ENCODE peak calls at places on chromosome 6, in six cellular contexts. G, H, K, B, A and D are unnamed samples.

GRCh38 chr6:16391451-16391912 is 153.1 kb downstream of the GMPR start:
- DNase-seq in G (no peak), B (no peak), K (no peak), H (peak), A (no peak), D (no peak)

GRCh38 chr6:139311826-139312225 is 20.0 kb upstream of the TXLNB start:
- DNase-seq in H (no peak), G (no peak), B (no peak), K (no peak), A (no peak), D (no peak)

GRCh38 chr6:16765235-16765634 is 4.0 kb upstream of the ATXN1 start:
- DNase-seq in H (no peak), A (no peak), K (no peak), G (no peak), B (no peak), D (no peak)

GRCh38 chr6:121925024-121925423 is 474.4 kb upstream of the HSF2 start:
- DNase-seq in A (no peak), H (no peak), G (no peak), K (no peak), B (no peak), D (no peak)

GRCh38 chr6:136753624-136754023 is 38.7 kb downstream of the MAP3K5 start:
- DNase-seq in K (no peak), H (no peak), G (no peak), A (no peak), B (no peak), D (no peak)

GRCh38 chr6:163085861-163086562 is 328.5 kb upstream of the QKI start:
- DNase-seq in G (no peak), K (no peak), A (no peak), B (no peak), H (no peak), D (no peak)

GRCh38 chr6:153210083-153210482 is 79.0 kb upstream of the RGS17 start:
- DNase-seq in G (no peak), A (no peak), K (no peak), B (no peak), H (no peak), D (peak)

GRCh38 chr6:147841749-147842148 is 333.3 kb downstream of the SAMD5 start:
- DNase-seq in B (no peak), A (no peak), K (no peak), G (no peak), H (no peak), D (no peak)

GRCh38 chr6:134074151-134074712 is 21.8 kb upstream of the SLC2A12 start:
- DNase-seq in G (no peak), K (no peak), B (peak), H (peak), A (no peak), D (no peak)

GRCh38 chr6:98839788-98840361 is 5.5 kb downstream of the POU3F2 start:
- DNase-seq in K (peak), G (no peak), B (peak), A (no peak), H (no peak), D (peak)

DNA sequence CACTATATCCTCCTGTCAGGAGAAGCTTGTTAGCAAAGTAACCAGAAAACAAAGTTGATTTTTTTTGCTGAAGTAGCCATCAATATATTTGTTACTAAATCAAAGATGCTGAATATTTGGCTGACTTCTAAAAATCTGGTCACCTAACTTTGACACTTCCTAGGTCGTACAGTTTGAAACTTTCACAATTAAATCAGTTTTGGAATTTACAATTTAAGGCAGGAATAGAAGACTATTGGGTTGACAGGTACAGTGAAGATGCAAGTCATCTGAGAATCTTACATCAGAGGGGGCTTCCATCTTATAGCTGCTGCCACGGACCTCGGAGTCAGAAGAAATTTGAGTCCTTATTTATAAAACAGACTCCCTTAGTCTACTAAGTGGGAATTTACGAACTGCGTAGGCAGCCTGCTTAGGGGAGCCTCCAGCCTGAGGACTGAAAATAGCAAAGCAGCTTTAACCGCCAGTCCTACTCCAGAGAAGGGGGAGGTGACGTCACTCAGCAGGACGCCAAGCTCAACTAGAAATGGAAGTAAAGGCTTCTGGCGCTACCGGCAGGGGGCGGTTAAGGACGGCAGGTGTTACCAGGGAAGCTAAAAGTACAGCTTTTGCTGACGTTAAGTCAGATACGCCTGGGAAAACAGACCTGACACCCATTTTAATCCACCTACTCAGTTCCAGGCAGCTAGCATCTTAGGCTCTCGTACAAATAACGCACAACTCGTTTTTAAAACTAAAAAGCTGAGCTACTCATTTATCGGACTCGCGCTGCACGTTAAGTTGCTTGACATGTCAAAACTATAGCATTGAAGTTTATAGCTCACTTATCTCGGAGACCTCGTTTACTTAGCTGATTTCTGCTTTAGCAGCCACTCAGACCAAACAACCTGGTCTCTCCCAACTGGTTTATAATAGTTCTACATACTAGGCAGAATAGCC is 61.1 kb upstream of the HFE start:
- DNase-seq in G (peak), K (peak), A (peak), B (peak), H (peak), D (peak)
- TF ChIP-seq POLR2A in G (peak), K (no peak), A (no peak), B (no peak), H (no peak), D (no peak)

DNA sequence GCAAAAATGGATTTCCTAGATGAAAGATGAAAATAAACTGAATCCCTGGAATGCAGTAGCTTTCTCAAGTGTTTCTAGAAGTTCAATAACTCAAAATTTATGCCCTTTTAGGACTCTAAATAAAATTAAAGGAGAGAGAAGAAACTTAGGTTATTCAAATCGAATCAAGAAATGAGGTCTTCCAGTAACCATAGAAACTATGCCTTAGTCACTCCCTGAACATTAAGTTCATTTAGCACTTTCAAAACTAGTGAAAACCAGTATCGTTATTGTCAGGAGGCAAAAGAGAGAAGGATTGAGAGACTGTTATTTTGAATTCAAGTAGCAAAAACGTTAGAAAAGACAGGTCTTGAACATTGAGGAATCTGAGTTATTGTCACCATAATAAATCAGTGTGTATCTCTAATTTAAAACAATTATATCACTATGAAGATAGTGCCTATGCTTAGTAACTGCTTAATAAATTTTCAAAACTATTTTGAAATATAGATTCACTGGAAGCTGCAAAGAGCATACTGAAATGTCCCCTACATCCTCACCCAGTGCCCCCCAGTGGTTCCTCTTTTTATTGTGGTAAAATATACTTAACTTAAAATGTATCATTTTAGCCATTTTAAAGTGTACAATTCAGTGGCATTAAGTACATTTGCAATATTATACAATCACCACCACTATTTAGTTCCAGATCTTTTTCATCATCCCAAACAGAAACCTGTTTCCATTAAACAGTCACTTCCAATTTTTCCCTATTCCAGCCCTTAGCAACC is 4.6 kb downstream of the RPP21 start:
- DNase-seq in B (no peak), G (no peak), K (no peak), H (no peak), A (no peak), D (peak)
- TF ChIP-seq CTCF in B (no peak), G (no peak), K (peak), H (no peak), A (no peak), D (no peak)

GRCh38 chr6:38336922-38337321 is 302.8 kb downstream of the BTBD9 start:
- DNase-seq in B (no peak), G (no peak), H (no peak), K (no peak), A (no peak), D (no peak)

GRCh38 chr6:38339914-38340313 is 299.8 kb downstream of the BTBD9 start:
- DNase-seq in B (no peak), K (no peak), A (no peak), G (no peak), H (no peak), D (no peak)

GRCh38 chr6:38341501-38341900 is 298.2 kb downstream of the BTBD9 start:
- DNase-seq in A (no peak), K (no peak), G (no peak), B (no peak), H (no peak), D (no peak)

DNA sequence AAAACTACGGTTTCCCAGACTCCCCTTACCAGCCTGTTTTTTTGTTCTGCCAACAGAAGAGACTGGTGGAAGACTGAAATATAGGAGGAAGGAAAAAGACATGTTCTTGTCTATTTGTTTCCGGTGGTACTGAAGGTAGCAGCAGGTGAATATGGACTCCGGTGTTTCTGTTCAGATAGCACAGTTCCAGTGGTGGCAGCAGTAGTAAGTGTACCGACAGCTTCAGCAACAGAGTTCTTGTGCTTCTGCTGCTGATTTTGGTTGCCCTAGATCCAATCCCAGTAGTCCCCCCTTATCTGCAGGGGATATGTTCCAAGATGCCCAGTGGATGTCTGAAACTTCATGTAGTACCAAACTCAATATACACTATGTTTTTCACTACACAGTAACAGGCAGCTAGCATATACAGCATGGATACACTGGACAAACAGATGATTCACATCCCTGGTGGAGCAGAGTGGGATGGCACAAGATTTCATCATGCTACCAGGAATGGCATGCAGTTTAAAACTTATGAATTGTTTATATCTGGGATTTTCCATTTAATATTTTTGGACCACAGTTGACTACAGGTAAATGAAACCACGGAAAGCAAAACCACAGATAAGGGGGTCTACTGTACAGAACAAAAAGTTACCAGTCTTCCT is 301.8 kb downstream of the BTBD9 start:
- DNase-seq in K (no peak), B (peak), H (peak), G (peak), A (no peak), D (no peak)
- TF ChIP-seq MYC in K (no peak), B (no peak), H (no peak), G (no peak), A (no peak), D (no peak)

DNA sequence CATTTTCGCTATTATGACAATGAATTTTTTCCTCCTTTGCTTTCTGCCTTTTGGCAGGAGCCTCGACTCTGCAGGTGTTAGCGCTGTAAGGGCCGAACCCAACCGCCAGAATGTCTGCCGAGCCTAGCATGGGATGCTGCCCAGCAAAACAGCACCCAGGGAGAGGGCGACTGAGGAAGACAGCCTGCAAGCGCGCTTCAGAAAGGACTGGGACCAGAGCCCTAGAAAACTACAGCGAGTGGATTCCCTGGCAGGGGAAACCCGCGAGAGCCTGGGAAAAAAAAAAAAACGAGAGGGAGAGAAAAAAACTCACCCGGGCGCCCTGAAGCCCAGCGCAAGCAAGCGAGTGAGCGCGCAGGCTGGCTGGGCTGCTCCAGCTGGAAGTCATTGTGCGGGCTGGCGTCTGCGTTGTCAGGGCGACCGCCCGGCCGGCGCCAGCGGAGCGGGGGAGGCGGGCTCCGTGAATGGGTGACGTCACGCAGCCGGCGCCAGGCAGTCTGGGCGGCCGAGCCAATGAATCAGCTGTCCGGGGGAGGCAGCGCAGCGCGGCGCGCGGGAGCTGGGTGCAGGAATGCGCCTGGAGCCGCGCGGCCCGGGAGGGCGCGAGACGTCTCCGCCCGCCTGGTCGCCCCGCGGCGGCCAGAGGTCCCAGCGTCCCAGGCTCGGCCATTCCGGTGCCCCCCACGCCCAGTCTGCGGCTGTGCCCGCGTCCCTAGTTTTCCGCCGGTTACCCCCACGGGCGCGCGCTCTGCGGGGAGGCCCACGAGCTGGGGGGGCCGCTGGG is 32.6 kb upstream of the ID4 start:
- DNase-seq in H (peak), B (peak), A (no peak), K (peak), G (peak), D (peak)
- TF ChIP-seq POLR2A in H (no peak), B (peak), A (no peak), K (peak), G (peak), D (no peak)

GRCh38 chr6:52553158-52553557 is 23.7 kb downstream of the TRAM2 start:
- DNase-seq in G (no peak), K (no peak), A (no peak), H (no peak), B (no peak), D (no peak)
- TF ChIP-seq CTCF in G (no peak), K (no peak), A (no peak), H (no peak), B (no peak), D (no peak)

GRCh38 chr6:41488064-41488391 is 58.2 kb upstream of the FOXP4 start:
- DNase-seq in G (no peak), A (no peak), B (no peak), H (no peak), K (no peak), D (no peak)
- TF ChIP-seq MYC in G (no peak), A (no peak), B (no peak), H (no peak), K (no peak), D (no peak)

DNA sequence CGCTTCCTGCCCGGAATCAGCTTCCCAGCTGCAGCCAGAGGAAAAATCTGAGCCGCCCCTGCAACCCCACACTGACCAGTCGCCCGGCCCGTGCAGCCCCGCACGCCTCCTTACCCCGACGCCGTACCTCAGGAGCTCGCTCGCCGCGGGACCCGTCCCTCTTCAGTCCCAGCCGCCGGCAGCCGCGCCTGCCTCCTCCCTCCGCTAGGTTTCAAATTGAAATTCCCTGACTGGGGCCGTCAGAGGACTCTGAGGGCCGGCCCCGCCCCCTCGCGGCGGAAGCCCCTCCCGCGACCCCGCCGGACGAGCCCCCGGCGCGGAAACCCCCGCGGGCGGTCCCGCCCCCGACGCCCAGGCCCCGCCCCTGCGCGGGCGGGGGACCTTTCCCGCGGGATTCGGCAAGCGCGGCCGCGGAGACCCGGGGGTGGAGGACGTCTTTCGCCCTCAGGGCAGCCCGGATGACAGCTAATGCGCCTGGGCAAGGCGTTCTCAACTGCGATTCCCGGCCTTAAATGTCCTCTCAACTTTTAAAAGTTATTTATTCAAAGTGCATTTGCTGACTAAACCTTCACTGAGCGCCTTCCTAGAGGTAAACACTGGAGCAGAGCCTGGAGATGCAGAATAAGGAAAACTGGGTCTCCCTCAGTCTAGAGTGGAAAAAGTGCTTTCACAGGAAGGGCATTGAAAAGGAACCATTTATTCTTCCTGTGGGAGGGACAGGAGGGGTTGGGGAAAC is at the start of gene EPB41L2:
- DNase-seq in A (peak), K (peak), H (peak), G (peak), B (peak), D (peak)
- TF ChIP-seq POLR2A in A (peak), K (peak), H (peak), G (peak), B (peak), D (peak)

GRCh38 chr6:108915258-108915657 is 67.0 kb downstream of the ARMC2 start:
- DNase-seq in B (no peak), K (no peak), G (no peak), A (no peak), H (no peak), D (no peak)
- TF ChIP-seq CTCF in B (no peak), K (no peak), G (no peak), A (no peak), H (no peak), D (no peak)

DNA sequence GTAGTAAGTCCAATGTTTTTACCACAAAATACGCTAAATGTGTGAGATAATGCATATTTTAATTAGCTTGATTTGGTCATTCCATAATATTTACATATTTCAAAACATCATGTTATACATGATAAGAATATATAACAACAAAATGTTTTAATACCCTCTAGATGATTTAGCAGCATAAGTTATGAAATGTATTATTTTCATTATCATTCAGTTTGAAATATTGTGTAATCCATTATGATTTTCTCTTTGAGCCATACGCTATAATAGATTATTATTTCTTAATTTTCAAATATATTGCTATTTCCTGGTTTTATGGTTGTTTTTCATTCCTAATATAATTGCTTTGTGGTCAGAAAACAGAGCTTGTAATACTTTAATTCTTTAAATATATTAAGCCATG is 163.3 kb upstream of the KCNQ5 start:
- DNase-seq in H (no peak), B (no peak), G (no peak), K (no peak), A (no peak), D (no peak)
- TF ChIP-seq MYC in H (no peak), B (no peak), G (no peak), K (no peak), A (no peak), D (no peak)